ENCODE peak calls at places on chromosomes 1 and 21, in five cellular contexts. D, Y, P, S and W are unnamed samples. For H3K27me3, the result is how much of the 10 kb centered on the place peaks cover.

GRCh38 chr1:64917328-64917861 is 49.0 kb downstream of the JAK1 start:
- DNase-seq in S (peak), P (peak), Y (no peak), D (peak), W (no peak)

GRCh38 chr21:27219068-27219467 is 252.2 kb upstream of the ADAMTS5 start:
- DNase-seq in Y (no peak), S (no peak), D (no peak), P (no peak), W (no peak)

GRCh38 chr1:87200875-87201638 is 127.6 kb upstream of the LMO4 start:
- DNase-seq in Y (no peak), P (no peak), S (no peak), D (no peak), W (no peak)

GRCh38 chr1:6275826-6276764 is 15.2 kb upstream of the GPR153 start:
- DNase-seq in P (no peak), D (no peak), Y (no peak), S (peak), W (no peak)

GRCh38 chr1:91944087-91944486 is 5.1 kb upstream of the BRDT start:
- DNase-seq in S (no peak), D (no peak), Y (no peak), P (no peak), W (no peak)

GRCh38 chr1:229059671-229060079 is 211.2 kb upstream of the RAB4A start:
- DNase-seq in Y (no peak), S (peak), D (no peak), P (no peak), W (no peak)

GRCh38 chr1:159889821-159890252 is 10.1 kb downstream of the CFAP45 start:
- DNase-seq in S (peak), P (no peak), Y (no peak), D (no peak), W (no peak)

GRCh38 chr1:93255222-93256079 is 74.9 kb downstream of the CCDC18 start:
- DNase-seq in S (no peak), Y (no peak), P (no peak), D (no peak), W (no peak)

GRCh38 chr1:222136869-222137268 is 395.0 kb upstream of the DUSP10 start:
- DNase-seq in D (no peak), P (no peak), Y (no peak), S (no peak), W (no peak)

GRCh38 chr1:25620211-25620610 is 3.6 kb downstream of the MAN1C1 start:
- DNase-seq in Y (no peak), D (no peak), P (no peak), S (no peak), W (no peak)

GRCh38 chr21:42414928-42415769 is 11.4 kb downstream of the UBASH3A start:
- DNase-seq in S (no peak), P (no peak), D (no peak), Y (peak), W (peak)

GRCh38 chr1:2091611-2092604 is 41.7 kb downstream of the PRKCZ start:
- DNase-seq in D (no peak), S (no peak), P (no peak), Y (peak), W (peak)

GRCh38 chr1:10651793-10652192 is 144.7 kb downstream of the CASZ1 start:
- DNase-seq in D (peak), S (no peak), Y (no peak), P (no peak), W (no peak)

GRCh38 chr1:185077374-185077773 is 32.0 kb downstream of the RNF2 start:
- DNase-seq in S (no peak), P (no peak), Y (no peak), D (no peak), W (no peak)

GRCh38 chr1:58432813-58433668 is 113.5 kb downstream of the OMA1 start:
- DNase-seq in S (no peak), Y (no peak), P (no peak), D (no peak), W (no peak)

GRCh38 chr1:116506132-116507004 is 64.5 kb downstream of the CD58 start:
- DNase-seq in Y (no peak), D (no peak), S (no peak), P (no peak), W (no peak)

GRCh38 chr1:210222288-210223006 is 10.1 kb upstream of the SERTAD4 start:
- DNase-seq in Y (no peak), P (no peak), S (peak), D (peak), W (no peak)

GRCh38 chr1:202644219-202645096 is 65.8 kb downstream of the SYT2 start:
- DNase-seq in S (no peak), Y (no peak), P (no peak), D (no peak), W (no peak)
- H3K27me3 ChIP-seq in S (under half), Y (under half), P (under half), D (half or more), W (half or more)

GRCh38 chr1:61076728-61077675 is 5.4 kb upstream of the NFIA start:
- DNase-seq in S (peak), Y (peak), D (peak), P (peak), W (peak)

GRCh38 chr1:61078611-61079010 is 3.8 kb upstream of the NFIA start:
- DNase-seq in D (no peak), S (no peak), Y (no peak), P (no peak), W (no peak)

GRCh38 chr1:61079276-61079897 is 3.0 kb upstream of the NFIA start:
- DNase-seq in S (no peak), P (no peak), Y (no peak), D (no peak), W (no peak)

GRCh38 chr1:61079898-61080336 is 2.4 kb upstream of the NFIA start:
- DNase-seq in Y (no peak), S (peak), P (peak), D (peak), W (no peak)

DNA sequence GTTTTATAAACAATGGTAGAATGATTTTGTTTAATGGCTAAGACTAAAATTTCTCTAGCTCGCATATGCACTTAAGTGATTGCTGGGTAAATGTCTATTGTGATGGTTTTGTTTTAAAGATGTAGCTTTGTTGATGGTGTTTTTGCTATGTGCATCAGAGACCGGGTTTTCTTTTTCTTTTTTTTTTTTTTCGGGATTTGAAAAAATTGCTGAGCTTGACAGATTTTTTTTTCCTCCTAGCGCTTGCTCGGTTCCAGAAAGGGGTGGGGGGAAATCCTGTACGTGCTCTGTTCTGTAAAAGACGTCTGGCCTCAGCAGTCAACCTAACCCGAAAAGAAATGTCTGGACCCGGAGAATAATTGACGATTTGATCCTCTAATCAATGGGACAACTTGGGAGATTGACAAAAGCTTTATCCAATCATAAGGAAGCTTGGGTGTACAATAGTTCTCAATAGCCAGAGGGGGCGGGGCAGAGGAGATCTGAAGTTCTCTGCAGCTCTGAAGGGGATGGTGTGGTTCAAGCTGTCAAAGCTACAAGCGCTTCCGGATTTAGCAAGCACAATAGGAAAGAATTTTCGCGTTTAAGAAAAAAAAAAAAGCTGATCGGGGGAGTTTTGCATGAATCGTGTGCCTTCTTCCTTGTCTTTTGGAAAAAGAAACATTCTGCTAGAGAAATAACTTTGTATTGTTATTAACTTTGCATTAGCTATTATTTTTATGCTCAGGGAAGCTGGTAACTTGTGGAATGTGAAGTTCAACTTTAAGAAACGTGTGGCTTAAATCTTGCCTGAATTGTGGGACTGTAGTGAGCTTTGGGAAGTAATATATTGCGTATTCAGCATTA is 4.5 kb upstream of the NFIA start:
- DNase-seq in S (peak), P (peak), D (peak), Y (peak), W (peak)
- H3K27me3 ChIP-seq in S (under half), P (under half), D (under half), Y (under half), W (under half)

GRCh38 chr1:109935451-109935900 is 24.8 kb downstream of the CSF1 start:
- DNase-seq in P (no peak), D (no peak), Y (no peak), S (no peak), W (no peak)

GRCh38 chr1:109932679-109933078 is 22.0 kb downstream of the CSF1 start:
- DNase-seq in P (no peak), Y (no peak), D (no peak), S (no peak), W (no peak)

GRCh38 chr1:109932232-109932631 is 21.6 kb downstream of the CSF1 start:
- DNase-seq in P (no peak), S (no peak), Y (no peak), D (no peak), W (no peak)

GRCh38 chr1:109931189-109931672 is 20.6 kb downstream of the CSF1 start:
- DNase-seq in P (no peak), D (peak), Y (no peak), S (peak), W (no peak)

DNA sequence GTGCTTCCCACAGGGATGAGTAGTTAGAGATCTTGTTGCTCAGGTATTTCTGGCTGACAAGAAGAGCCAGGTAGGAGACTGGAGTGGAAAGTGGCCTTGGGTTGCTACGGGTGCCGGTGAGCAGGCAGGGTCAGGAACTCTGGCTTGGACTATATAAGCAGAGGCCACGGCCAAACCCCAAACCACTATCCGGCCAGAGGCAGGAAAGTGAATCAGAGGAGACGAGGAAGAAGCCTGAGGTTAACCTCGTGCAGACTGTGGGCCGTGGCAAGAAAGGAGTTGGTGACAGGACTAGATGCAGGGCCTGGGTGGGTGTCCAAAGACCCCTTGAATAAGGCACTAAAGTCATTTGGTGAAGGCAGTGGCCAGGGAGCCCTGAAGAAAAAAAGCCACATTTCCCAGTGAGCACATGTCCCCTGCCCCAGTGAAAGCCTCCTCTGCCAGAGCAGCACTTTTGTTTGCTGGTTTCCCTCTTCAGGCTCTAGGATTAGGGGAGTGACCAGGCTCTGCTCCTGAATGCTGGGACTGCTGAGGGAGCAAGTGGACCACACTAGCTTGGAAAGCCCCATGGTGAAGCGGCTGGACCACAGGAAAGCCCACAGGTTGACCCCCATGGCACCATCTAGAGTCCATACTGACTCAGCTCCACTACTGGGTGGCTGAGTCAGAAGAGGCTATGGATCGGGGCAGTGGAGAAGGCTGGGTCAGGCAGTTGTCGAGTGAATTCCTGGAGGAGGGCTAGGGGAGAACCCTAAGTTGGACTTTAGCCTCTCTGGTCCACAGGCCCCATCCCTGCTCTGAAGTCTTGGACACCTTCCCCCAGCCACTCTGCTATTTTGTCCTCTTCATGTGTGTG is 23.4 kb downstream of the CSF1 start:
- DNase-seq in S (no peak), Y (no peak), P (no peak), D (no peak), W (no peak)
- H3K27me3 ChIP-seq in S (under half), Y (under half), P (under half), D (under half), W (under half)

DNA sequence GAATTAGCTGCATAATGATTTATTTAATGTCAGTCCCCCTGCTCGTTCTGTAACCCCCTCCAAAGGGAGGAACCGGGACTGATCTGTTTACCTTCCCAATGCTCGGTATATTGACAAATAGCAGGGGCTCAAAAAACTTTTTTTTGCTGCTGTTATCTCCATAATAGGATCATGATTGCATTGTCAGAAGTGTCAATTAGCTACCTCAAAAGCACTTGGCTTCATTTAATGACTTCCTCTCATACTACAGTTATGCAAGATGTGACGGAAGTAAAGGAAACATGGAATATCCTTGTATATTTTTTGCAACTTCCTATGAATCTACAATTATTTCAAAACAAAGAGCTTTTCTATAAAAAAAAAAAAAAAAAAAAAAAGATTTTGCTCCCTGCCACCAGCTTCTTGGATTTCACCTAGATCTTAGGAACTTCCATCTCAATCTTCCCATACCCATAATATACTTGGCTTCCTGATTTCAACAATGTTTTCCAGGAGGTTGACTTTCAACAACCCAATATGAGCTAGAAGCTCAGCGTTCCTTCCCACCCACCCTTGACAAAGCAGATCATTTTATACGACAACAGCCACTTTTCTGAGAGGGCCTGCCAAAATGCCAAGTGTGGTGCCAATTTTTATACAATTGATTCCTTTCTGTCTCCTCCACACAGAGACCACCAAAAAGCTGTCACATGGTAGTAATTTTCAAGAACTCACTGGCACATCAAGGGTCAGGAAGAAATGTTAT is 71.8 kb downstream of the SETD4 start:
- DNase-seq in D (no peak), S (no peak), Y (no peak), P (no peak), W (no peak)
- H3K27me3 ChIP-seq in D (under half), S (under half), Y (under half), P (under half), W (under half)

GRCh38 chr1:24004132-24004531 is 24.0 kb upstream of the SRSF10 start:
- DNase-seq in P (no peak), Y (no peak), S (no peak), D (no peak), W (no peak)

GRCh38 chr1:24007079-24007478 is 27.0 kb upstream of the SRSF10 start:
- DNase-seq in P (no peak), S (no peak), D (no peak), Y (no peak), W (no peak)

GRCh38 chr1:24002664-24003063 is 22.5 kb upstream of the SRSF10 start:
- DNase-seq in Y (no peak), D (no peak), S (no peak), P (no peak), W (no peak)

GRCh38 chr1:24005163-24005562 is 25.0 kb upstream of the SRSF10 start:
- DNase-seq in P (no peak), S (no peak), Y (no peak), D (no peak), W (no peak)

GRCh38 chr1:24003331-24003972 is 23.3 kb upstream of the SRSF10 start:
- DNase-seq in Y (no peak), P (no peak), S (no peak), D (no peak), W (no peak)
- H3K27me3 ChIP-seq in Y (under half), P (under half), S (under half), D (under half), W (under half)

GRCh38 chr1:33085332-33085731 is 4.4 kb downstream of the AZIN2 start:
- DNase-seq in S (no peak), Y (no peak), P (no peak), D (no peak), W (no peak)
- H3K27me3 ChIP-seq in S (under half), Y (under half), P (under half), D (under half), W (under half)